ENCODE peak calls at places on chromosomes 6 and 20, in ten cellular contexts. C, U, H, I, M, D, A, F, G and R are unnamed samples.

GRCh38 chr20:46255440-46256104 is 52.7 kb downstream of the CDH22 start:
- DNase-seq in C (no peak), F (no peak), A (peak), D (peak), I (peak), U (peak), M (peak), H (peak), G (peak), R (peak)

GRCh38 chr6:108562503-108562993 is 1.8 kb downstream of the FOXO3 start:
- DNase-seq in A (peak), U (peak), F (no peak), H (peak), G (peak), I (peak), C (peak), M (peak), D (peak), R (peak)

GRCh38 chr6:157229219-157229607 is 94.1 kb downstream of the TMEM242 start:
- DNase-seq in D (no peak), U (no peak), F (no peak), M (no peak), C (no peak), G (no peak), I (no peak), A (no peak), H (no peak), R (no peak)

GRCh38 chr6:16761469-16762264 is 407 bp upstream of the ATXN1 start:
- DNase-seq in H (peak), I (peak), U (peak), F (peak), M (peak), G (peak), D (peak), C (peak), A (peak), R (peak)

GRCh38 chr6:28943557-28944411 is 20.0 kb upstream of the TRIM27 start:
- DNase-seq in I (peak), M (peak), C (peak), G (peak), A (peak), U (peak), F (no peak), H (peak), D (no peak), R (peak)

GRCh38 chr6:150395388-150396009 is 26.7 kb downstream of the IYD start:
- DNase-seq in A (no peak), C (peak), H (peak), G (peak), F (peak), M (no peak), I (peak), D (peak), U (peak), R (peak)

GRCh38 chr6:112560651-112561050 is 213.5 kb downstream of the RFPL4B start:
- DNase-seq in I (no peak), C (no peak), A (no peak), H (no peak), M (no peak), U (peak), D (no peak), F (no peak), G (no peak), R (no peak)

GRCh38 chr6:2485116-2485515 is 239.7 kb upstream of the GMDS start:
- DNase-seq in F (no peak), C (no peak), G (peak), H (no peak), M (no peak), I (peak), A (no peak), U (no peak), D (no peak), R (no peak)

GRCh38 chr20:4828830-4829493 is 107.3 kb downstream of the PRND start:
- DNase-seq in M (no peak), C (no peak), H (no peak), F (no peak), G (no peak), I (no peak), D (no peak), U (no peak), A (peak), R (no peak)

GRCh38 chr6:149963212-149963461 is 606 bp upstream of the ULBP1 start:
- DNase-seq in U (peak), A (no peak), M (no peak), F (no peak), H (no peak), D (peak), G (no peak), C (peak), I (peak), R (peak)

GRCh38 chr20:38799248-38799647 is 6.2 kb upstream of the PPP1R16B start:
- DNase-seq in I (peak), F (no peak), G (no peak), U (no peak), C (no peak), H (no peak), M (no peak), A (peak), D (no peak), R (no peak)

DNA sequence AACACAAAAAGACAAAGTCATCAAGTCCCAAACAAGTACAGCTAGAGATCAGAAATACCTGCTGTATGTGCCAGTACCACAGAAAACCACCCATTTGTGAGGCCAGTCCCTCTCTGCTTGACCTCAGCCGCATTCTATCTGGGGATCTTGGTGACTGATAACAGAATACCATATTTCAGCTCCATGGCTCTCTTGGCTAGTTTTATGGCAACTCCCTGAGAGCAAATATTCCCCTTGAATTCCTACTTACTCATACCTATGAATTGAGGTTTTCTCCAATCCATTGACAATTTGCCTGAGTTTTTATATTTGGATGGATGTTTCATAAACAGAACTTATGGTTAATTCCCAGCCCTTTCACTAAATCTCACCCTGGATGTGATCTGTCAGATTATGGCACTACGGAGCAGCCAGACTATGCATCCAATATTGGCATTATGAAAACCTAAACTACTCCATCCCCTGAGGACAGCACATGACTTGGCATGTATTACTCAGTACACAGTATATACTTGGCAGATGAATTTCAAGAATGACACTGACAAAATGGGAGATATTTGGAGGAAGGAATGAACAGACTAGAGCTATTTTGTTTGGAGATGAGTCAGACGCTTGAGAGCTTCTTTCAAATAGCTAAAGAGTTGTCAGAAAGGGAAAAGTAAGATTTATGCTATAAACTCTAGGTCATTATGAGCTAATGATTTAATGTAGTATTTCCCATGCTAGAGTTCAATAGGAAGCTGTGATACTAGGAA is 95.7 kb downstream of the PRDM1 start:
- DNase-seq in M (no peak), A (no peak), U (peak), G (no peak), C (peak), F (no peak), D (no peak), I (no peak), H (no peak), R (peak)
- TF ChIP-seq POLR2A in M (no peak), A (no peak), U (no peak), G (no peak), C (no peak), F (no peak), D (no peak), I (no peak), H (no peak), R (no peak)

GRCh38 chr6:22447191-22447590 is 122.2 kb upstream of the HDGFL1 start:
- DNase-seq in A (no peak), F (no peak), G (no peak), C (no peak), H (no peak), U (no peak), M (no peak), I (peak), D (no peak), R (no peak)
- TF ChIP-seq POLR2A in A (no peak), F (no peak), G (no peak), C (no peak), H (no peak), U (no peak), M (no peak), I (no peak), D (no peak), R (no peak)

GRCh38 chr6:130148181-130148580 is 74.6 kb downstream of the SAMD3 start:
- DNase-seq in A (no peak), I (no peak), G (no peak), F (no peak), H (no peak), U (peak), D (no peak), M (no peak), C (no peak), R (peak)
- TF ChIP-seq POLR2A in A (no peak), I (no peak), G (no peak), F (no peak), H (no peak), U (no peak), D (no peak), M (no peak), C (no peak), R (no peak)

GRCh38 chr20:43699941-43700565 is 26.7 kb downstream of the GTSF1L start:
- DNase-seq in I (no peak), D (no peak), F (no peak), H (no peak), G (no peak), C (no peak), U (no peak), M (no peak), A (no peak), R (no peak)
- TF ChIP-seq POLR2A in I (no peak), D (no peak), F (no peak), H (no peak), G (no peak), C (no peak), U (no peak), M (no peak), A (no peak), R (no peak)

DNA sequence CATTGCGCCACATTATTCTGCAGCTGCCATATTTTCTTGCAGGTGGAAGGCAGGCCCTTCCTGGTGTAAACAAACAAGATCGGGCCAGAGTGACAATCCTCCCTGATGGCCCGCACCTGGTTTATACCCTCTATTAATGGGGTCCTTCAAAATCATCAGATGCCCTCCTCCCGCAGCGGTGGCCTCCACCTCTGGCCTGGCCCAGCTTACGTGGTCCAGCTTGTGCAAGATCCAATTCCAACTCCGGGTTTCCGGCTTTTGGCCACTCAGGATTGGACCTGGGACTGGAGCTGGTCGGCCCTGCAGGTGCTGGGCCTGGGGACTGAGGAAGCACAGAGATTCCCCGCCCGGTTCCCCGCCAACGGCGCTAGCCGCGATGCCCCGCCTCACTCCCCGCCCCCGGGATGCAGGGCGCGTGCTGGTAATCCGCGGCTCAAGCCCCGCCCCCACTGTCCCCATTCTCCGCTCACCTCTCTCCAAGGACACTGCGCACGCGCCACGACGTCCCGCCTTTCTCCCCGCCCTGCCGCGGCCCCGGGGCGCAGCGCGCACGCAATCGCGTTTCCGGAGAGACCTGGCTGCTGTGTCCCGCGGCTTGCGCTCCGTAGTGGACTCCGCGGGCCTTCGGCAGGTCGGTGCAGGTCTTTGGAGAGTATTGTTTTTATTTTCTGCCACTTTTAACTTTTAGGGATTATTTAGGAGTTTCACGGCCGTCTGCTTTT is at the start of gene TMEM14B:
- DNase-seq in G (peak), H (peak), D (peak), C (peak), F (peak), U (peak), A (peak), M (peak), I (peak), R (peak)
- TF ChIP-seq POLR2A in G (peak), H (peak), D (peak), C (peak), F (peak), U (peak), A (peak), M (peak), I (peak), R (peak)

GRCh38 chr6:13848553-13849150 is 34.3 kb upstream of the MCUR1 start:
- DNase-seq in I (no peak), U (no peak), G (no peak), A (no peak), F (no peak), M (no peak), D (no peak), H (no peak), C (peak), R (no peak)

GRCh38 chr6:13851803-13852202 is 37.4 kb upstream of the MCUR1 start:
- DNase-seq in A (no peak), D (no peak), U (no peak), M (no peak), C (no peak), G (no peak), I (no peak), H (no peak), F (no peak), R (no peak)

GRCh38 chr6:13854716-13855250 is 40.4 kb upstream of the MCUR1 start:
- DNase-seq in I (no peak), C (no peak), H (no peak), D (no peak), U (no peak), F (no peak), G (no peak), A (no peak), M (no peak), R (no peak)

DNA sequence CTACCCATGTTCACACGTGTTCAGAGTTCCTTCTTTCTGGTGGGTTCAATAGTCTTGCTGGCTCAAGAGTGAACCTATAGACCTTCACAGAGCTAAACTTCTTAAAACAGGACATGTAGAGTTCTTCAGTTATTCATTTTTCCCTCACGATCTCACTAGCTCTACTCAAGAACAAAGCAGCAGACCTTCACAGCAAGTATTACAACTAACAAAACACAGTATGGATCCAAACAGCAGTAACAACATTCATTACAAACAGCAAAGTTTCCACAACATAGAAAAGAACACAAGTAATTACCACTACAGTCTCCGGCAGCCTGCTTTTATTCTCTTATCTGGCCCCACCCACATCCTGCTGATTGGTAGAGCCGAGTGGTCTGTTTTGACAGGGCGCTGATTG is 39.5 kb upstream of the MCUR1 start:
- DNase-seq in M (no peak), F (no peak), U (no peak), A (no peak), D (no peak), I (no peak), H (no peak), G (no peak), C (no peak), R (no peak)
- TF ChIP-seq POLR2A in M (no peak), F (no peak), U (no peak), A (no peak), D (no peak), I (no peak), H (no peak), G (no peak), C (no peak), R (no peak)

GRCh38 chr6:44176935-44177509 is 18.4 kb downstream of the CAPN11 start:
- DNase-seq in F (peak), C (no peak), D (no peak), I (no peak), U (no peak), H (no peak), G (no peak), M (no peak), A (no peak), R (no peak)
- TF ChIP-seq POLR2A in F (no peak), C (no peak), D (no peak), I (no peak), U (no peak), H (no peak), G (no peak), M (no peak), A (no peak), R (no peak)

DNA sequence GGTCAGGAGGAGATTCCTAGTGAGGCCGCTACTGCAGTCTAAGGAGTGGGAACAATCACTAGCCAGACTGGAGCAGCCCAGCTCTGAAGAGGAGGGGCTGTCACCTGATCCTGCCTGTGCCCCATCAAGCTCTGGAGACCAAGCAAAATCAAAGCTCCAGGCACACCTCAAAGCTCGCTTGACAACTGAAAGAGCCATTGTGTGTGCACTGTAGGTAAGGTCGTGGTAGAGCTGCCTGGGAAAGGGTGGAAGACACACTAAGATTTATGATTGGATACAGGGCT is 58.2 kb downstream of the CSE1L start:
- DNase-seq in A (no peak), M (no peak), F (no peak), D (no peak), I (no peak), C (no peak), G (no peak), H (no peak), U (no peak), R (no peak)
- TF ChIP-seq POLR2A in A (no peak), M (no peak), F (no peak), D (no peak), I (no peak), C (no peak), G (no peak), H (no peak), U (no peak), R (no peak)

DNA sequence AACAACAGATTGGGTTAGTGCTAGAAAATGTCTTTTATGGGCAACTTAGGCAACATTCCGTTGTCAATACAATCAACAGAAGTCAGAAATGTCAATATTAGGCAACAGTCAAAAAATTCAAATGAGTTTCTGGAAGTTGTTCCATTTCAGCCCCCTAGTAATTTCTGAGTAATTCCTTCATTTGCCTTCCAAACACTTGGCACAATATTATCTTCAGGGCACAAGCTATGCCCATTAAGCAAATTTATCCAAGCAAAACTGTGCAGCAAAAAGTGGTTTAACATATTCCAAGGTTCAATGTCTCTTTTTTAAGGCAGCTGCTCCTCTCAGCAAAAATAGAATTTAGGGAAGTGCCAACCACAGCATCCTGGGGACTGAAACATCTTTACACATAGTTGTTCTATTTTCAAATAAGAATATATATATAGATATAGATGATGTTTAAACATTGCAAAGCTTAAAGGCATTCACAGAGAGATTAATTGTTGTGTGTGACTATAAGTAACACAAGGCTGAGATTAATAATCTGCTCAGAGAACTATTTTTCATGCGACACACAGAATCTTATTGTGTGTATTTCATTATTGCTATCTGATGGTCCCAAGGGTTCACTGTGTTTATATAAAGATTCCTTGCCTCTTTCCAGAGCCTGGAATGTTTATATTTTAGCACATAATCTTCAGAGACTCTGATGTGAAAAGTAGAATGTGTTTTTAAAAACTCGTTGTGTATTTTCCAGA is 75.2 kb upstream of the ADTRP start:
- DNase-seq in A (no peak), D (no peak), C (peak), H (no peak), F (no peak), I (no peak), U (no peak), M (no peak), G (no peak), R (no peak)
- TF ChIP-seq POLR2A in A (no peak), D (no peak), C (no peak), H (no peak), F (peak), I (no peak), U (no peak), M (no peak), G (no peak), R (no peak)

GRCh38 chr6:56843476-56844349 is 111.2 kb upstream of the BEND6 start:
- DNase-seq in H (no peak), M (peak), I (peak), F (peak), C (peak), G (peak), A (peak), U (peak), D (peak), R (peak)
- TF ChIP-seq POLR2A in H (no peak), M (peak), I (peak), F (no peak), C (no peak), G (peak), A (peak), U (peak), D (no peak), R (no peak)